ENCODE peak calls at places on chromosomes 13 and 19, in five cellular contexts. S is MV-4-11, D is cardiac muscle cell, Y is renal cortical epithelial cell, L is GM23338. M is an unnamed sample.

GRCh38 chr19:13574933-13575332 is 68.7 kb upstream of the CACNA1A start:
- DNase-seq in D (peak; percentile 34), S (no peak), Y (no peak), L (peak; percentile 67), M (no peak)

GRCh38 chr19:8320564-8321066 is 560 bp downstream of the NDUFA7 start:
- DNase-seq in Y (no peak), D (no peak), S (no peak), L (peak; percentile 26), M (no peak)

GRCh38 chr19:17795495-17795856 is 538 bp downstream of the B3GNT3 start:
- DNase-seq in D (no peak), L (no peak), S (no peak), Y (no peak), M (no peak)

GRCh38 chr19:12974301-12975220 is 5.2 kb downstream of the DAND5 start:
- DNase-seq in L (no peak), D (no peak), S (peak; percentile 14), Y (no peak), M (no peak)

GRCh38 chr13:19665427-19665859 is 32.0 kb downstream of the MPHOSPH8 start:
- DNase-seq in Y (no peak), L (peak; percentile 25), S (no peak), D (no peak), M (no peak)

GRCh38 chr19:38267780-38268430 is 3.5 kb downstream of the SPINT2 start:
- DNase-seq in Y (peak; percentile 78), S (no peak), L (peak; percentile 38), D (no peak), M (peak; percentile 96)

GRCh38 chr13:76992548-76993001 is 694 bp downstream of the CLN5 start:
- DNase-seq in D (peak; percentile 17), Y (peak; percentile 40), S (no peak), L (peak; percentile 60), M (no peak)

GRCh38 chr19:38528213-38528755 is 89.5 kb downstream of the MAP4K1 start:
- DNase-seq in D (no peak), S (no peak), Y (no peak), L (no peak), M (no peak)

GRCh38 chr19:35712910-35713845 is 4.6 kb upstream of the KMT2B start:
- DNase-seq in S (no peak), Y (no peak), L (peak; percentile 32), D (no peak), M (no peak)

GRCh38 chr13:102913924-102914628 is 68.2 kb downstream of the ERCC5 start:
- DNase-seq in S (no peak), D (peak; percentile 55), L (no peak), Y (peak; percentile 81), M (no peak)

GRCh38 chr19:50565984-50566903 is 2.0 kb downstream of the LRRC4B start:
- DNase-seq in Y (no peak), D (no peak), S (no peak), L (peak; percentile 85), M (no peak)

GRCh38 chr19:10501971-10502523 is 1.1 kb downstream of the KEAP1 start:
- DNase-seq in Y (peak; percentile 34), L (peak; percentile 58), D (peak; percentile 44), S (peak; percentile 50), M (peak; percentile 68)

GRCh38 chr13:26628706-26629105 is 71.2 kb downstream of the WASF3 start:
- DNase-seq in S (no peak), D (peak; percentile 47), Y (no peak), L (peak; percentile 42), M (no peak)

GRCh38 chr13:42048323-42048624 is 174 bp upstream of the DGKH start:
- DNase-seq in D (no peak), S (no peak), Y (no peak), L (peak; percentile 27), M (no peak)

GRCh38 chr13:32471187-32471922 is 43.4 kb upstream of the N4BP2L1 start:
- DNase-seq in S (no peak), Y (no peak), L (no peak), D (peak; percentile 90), M (no peak)